ENCODE peak calls at places on chromosomes 12 and 14, in six cellular contexts. D is ovary, I is PC-9, F is kidney epithelial cell, P is tibial nerve, G is neural progenitor cell. M is an unnamed sample.

GRCh38 chr12:5466521-5466960 is 34.6 kb downstream of the NTF3 start:
- DNase-seq in D (no peak), I (no peak), F (no peak), P (no peak), G (no peak), M (no peak)

GRCh38 chr14:86296173-86296572 is 766.2 kb downstream of the FLRT2 start:
- DNase-seq in D (no peak), I (no peak), F (peak), P (no peak), G (no peak), M (no peak)

GRCh38 chr14:75654127-75654732 is 6.4 kb downstream of the ERG28 start:
- DNase-seq in D (peak), I (peak), F (no peak), P (peak), G (peak), M (peak)

GRCh38 chr14:103552011-103552797 is 10.3 kb downstream of the BAG5 start:
- DNase-seq in D (peak), I (peak), F (peak), P (no peak), G (no peak), M (no peak)

GRCh38 chr12:94677778-94678177 is 27.4 kb upstream of the TMCC3 start:
- DNase-seq in D (no peak), I (peak), F (no peak), P (no peak), G (no peak), M (peak)

GRCh38 chr12:4051616-4052015 is 178.4 kb upstream of the PARP11 start:
- DNase-seq in D (no peak), I (no peak), F (no peak), P (no peak), G (no peak), M (no peak)

GRCh38 chr12:120234643-120235368 is 30.7 kb downstream of the PXN start:
- DNase-seq in D (no peak), I (peak), F (peak), P (peak), G (peak), M (peak)

GRCh38 chr12:92144045-92144630 is 1.5 kb downstream of the BTG1 start:
- DNase-seq in D (peak), I (peak), F (peak), P (peak), G (peak), M (peak)

GRCh38 chr12:65319680-65320193 is 41.3 kb downstream of the MSRB3 start:
- DNase-seq in D (no peak), I (no peak), F (no peak), P (no peak), G (no peak), M (peak)

GRCh38 chr14:60553855-60554254 is 44.9 kb downstream of the SIX6 start:
- DNase-seq in D (no peak), I (no peak), F (no peak), P (no peak), G (no peak), M (no peak)

GRCh38 chr14:26204954-26205479 is 392.8 kb downstream of the NOVA1 start:
- DNase-seq in D (peak), I (no peak), F (no peak), P (peak), G (peak), M (no peak)

GRCh38 chr14:35866595-35867279 is 40.6 kb downstream of the BRMS1L start:
- DNase-seq in D (no peak), I (no peak), F (no peak), P (no peak), G (no peak), M (no peak)

GRCh38 chr14:21923820-21924219 is 250.2 kb upstream of the OR4E1 start:
- DNase-seq in D (no peak), I (no peak), F (no peak), P (no peak), G (no peak), M (no peak)

GRCh38 chr14:78448483-78449094 is 278.4 kb downstream of the NRXN3 start:
- DNase-seq in D (no peak), I (peak), F (no peak), P (peak), G (peak), M (no peak)

GRCh38 chr14:89697281-89698060 is 257.1 kb downstream of the EFCAB11 start:
- DNase-seq in D (no peak), I (no peak), F (no peak), P (no peak), G (no peak), M (no peak)

GRCh38 chr14:20631023-20631820 is 10.3 kb downstream of the OR6S1 start:
- DNase-seq in D (peak), I (peak), F (no peak), P (no peak), G (peak), M (no peak)

GRCh38 chr12:32039341-32039740 is 67.3 kb upstream of the BICD1 start:
- DNase-seq in D (peak), I (no peak), F (no peak), P (no peak), G (no peak), M (no peak)

GRCh38 chr12:3071107-3071506 is 6.1 kb upstream of the TSPAN9 start:
- DNase-seq in D (no peak), I (no peak), F (peak), P (no peak), G (no peak), M (no peak)

GRCh38 chr14:60652674-60653387 is 3.6 kb upstream of the SIX1 start:
- DNase-seq in D (no peak), I (no peak), F (no peak), P (no peak), G (peak), M (no peak)

GRCh38 chr14:104133496-104133895 is 4.9 kb upstream of the KIF26A start:
- DNase-seq in D (peak), I (no peak), F (no peak), P (no peak), G (no peak), M (no peak)

GRCh38 chr14:39015360-39015961 is 87.6 kb downstream of the SEC23A start:
- DNase-seq in D (no peak), I (no peak), F (peak), P (no peak), G (peak), M (no peak)

GRCh38 chr14:35825968-35826217 is 245 bp upstream of the BRMS1L start:
- DNase-seq in D (no peak), I (no peak), F (no peak), P (no peak), G (no peak), M (no peak)

GRCh38 chr12:52043386-52044212 is 7.6 kb upstream of the NR4A1 start:
- DNase-seq in D (peak), I (no peak), F (no peak), P (no peak), G (no peak), M (no peak)

GRCh38 chr12:46653311-46653710 is 172.5 kb downstream of the SLC38A4 start:
- DNase-seq in D (no peak), I (no peak), F (no peak), P (no peak), G (no peak), M (no peak)

GRCh38 chr14:79708991-79709390 is 502.3 kb downstream of the DIO2 start:
- DNase-seq in D (no peak), I (no peak), F (peak), P (no peak), G (no peak), M (no peak)

GRCh38 chr12:18564306-18564705 is 173.5 kb downstream of the PLCZ1 start:
- DNase-seq in D (no peak), I (no peak), F (no peak), P (no peak), G (no peak), M (no peak)

GRCh38 chr14:33762462-33762861 is 188.4 kb downstream of the EGLN3 start:
- DNase-seq in D (no peak), I (no peak), F (no peak), P (no peak), G (no peak), M (no peak)

GRCh38 chr14:103243764-103244737 is 90.0 kb upstream of the EIF5 start:
- DNase-seq in D (no peak), I (no peak), F (no peak), P (no peak), G (no peak), M (no peak)

GRCh38 chr12:120039711-120040110 is 50.7 kb downstream of the BICDL1 start:
- DNase-seq in D (no peak), I (no peak), F (no peak), P (no peak), G (peak), M (no peak)

GRCh38 chr14:63933110-63933509 is 80.3 kb downstream of the SYNE2 start:
- DNase-seq in D (no peak), I (no peak), F (no peak), P (no peak), G (no peak), M (no peak)

GRCh38 chr12:51744235-51744634 is 104.3 kb downstream of the FIGNL2 start:
- DNase-seq in D (no peak), I (no peak), F (no peak), P (no peak), G (no peak), M (no peak)

GRCh38 chr14:77315115-77315944 is 5.4 kb downstream of the POMT2 start:
- DNase-seq in D (no peak), I (no peak), F (no peak), P (no peak), G (peak), M (no peak)

GRCh38 chr14:40697221-40697620 is 909.5 kb upstream of the LRFN5 start:
- DNase-seq in D (no peak), I (no peak), F (peak), P (no peak), G (no peak), M (no peak)

GRCh38 chr14:79465651-79466050 is 745.7 kb downstream of the DIO2 start:
- DNase-seq in D (no peak), I (no peak), F (no peak), P (no peak), G (no peak), M (no peak)

GRCh38 chr14:105641075-105641937 is 114.9 kb downstream of the TMEM121 start:
- DNase-seq in D (no peak), I (no peak), F (no peak), P (no peak), G (no peak), M (no peak)

GRCh38 chr12:27176765-27177164 is 67.3 kb upstream of the STK38L start:
- DNase-seq in D (no peak), I (no peak), F (no peak), P (no peak), G (no peak), M (no peak)

GRCh38 chr14:59510957-59511356 is 26.6 kb downstream of the JKAMP start:
- DNase-seq in D (no peak), I (no peak), F (no peak), P (no peak), G (no peak), M (no peak)
- TF ChIP-seq CTCF in D (no peak), I (no peak), F (no peak), P (no peak), G (no peak), M (no peak)

DNA sequence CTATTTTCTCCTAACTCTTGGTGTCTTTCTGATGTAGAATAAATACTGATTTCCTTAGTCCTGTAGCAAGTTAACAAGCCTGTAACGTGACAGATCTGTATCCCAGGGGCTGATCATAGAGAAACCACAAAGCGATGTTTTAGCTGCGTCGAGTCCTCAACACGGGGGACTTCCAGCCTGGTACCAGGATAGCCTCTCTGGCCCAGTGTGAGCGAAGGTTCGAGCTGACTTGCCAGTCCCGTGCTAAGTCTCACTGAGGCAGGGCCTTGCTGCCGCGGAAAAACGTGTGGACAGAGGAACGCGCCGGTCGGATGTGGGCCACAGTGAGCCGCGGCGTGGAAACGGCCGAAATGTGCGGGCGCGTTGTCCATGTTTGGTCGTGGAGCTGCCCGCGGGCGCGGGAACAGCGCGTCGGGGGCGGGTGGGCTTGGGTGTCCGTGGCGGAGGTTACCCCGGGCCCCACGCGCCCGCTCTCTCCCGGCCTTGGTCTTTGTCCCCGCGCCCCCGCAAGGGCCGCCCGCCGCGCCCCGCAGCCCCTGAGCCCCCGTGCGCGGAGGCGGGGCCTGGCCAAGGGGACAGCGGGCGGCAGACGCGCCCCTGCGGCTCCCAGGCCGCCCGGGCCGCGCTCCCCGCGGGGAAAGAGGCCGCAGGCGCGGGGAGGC is 531 bp upstream of the EML1 start:
- DNase-seq in D (peak), I (no peak), F (no peak), P (no peak), G (peak), M (no peak)
- H3K4me3 ChIP-seq in D (peak), I (no peak), F (peak), P (peak), G (peak), M (peak)

GRCh38 chr12:124507188-124508109 is 60.0 kb downstream of the NCOR2 start:
- DNase-seq in D (no peak), I (no peak), F (no peak), P (peak), G (peak), M (no peak)

GRCh38 chr12:124506832-124507153 is 60.6 kb downstream of the NCOR2 start:
- DNase-seq in D (no peak), I (no peak), F (no peak), P (no peak), G (no peak), M (no peak)

GRCh38 chr12:124504273-124505000 is 63.0 kb downstream of the NCOR2 start:
- DNase-seq in D (no peak), I (no peak), F (no peak), P (no peak), G (peak), M (no peak)

GRCh38 chr12:124505001-124505818 is 62.2 kb downstream of the NCOR2 start:
- DNase-seq in D (no peak), I (no peak), F (no peak), P (no peak), G (no peak), M (no peak)

DNA sequence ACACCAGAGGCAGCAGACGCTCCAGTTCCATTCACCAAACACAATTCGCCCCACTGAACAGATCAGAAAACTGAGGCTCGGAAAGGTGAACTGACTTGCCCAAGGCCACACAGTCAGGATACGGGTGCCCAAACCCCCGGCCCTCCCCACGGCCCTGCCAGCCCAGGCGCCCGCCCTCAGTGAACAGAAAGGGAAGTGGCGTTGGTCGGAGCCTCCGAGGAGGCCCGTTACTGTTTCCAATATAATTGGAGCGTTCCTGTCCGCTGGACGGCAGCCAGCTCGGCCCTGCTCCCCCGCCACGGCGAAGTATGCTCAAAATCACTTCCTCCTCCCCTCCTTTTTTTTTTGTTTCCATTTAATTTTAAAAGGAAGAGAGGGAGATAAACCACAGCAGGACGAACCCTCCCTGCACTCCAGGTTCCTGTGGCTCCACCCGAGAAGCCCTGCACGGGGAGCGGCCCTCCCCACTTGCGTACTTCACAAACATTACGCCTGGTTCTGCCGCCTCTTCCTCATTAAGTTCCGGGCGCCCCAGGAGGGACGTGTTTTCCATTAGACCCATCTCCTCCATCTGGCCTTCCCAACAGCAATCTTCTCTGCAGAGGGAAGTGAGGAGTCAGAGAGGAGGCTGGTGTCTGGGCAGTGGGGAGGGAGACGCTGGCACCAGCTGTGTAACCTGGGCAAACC is 61.1 kb downstream of the NCOR2 start:
- DNase-seq in D (peak), I (no peak), F (no peak), P (peak), G (peak), M (no peak)
- TF ChIP-seq CTCF in D (no peak), I (no peak), F (peak), P (no peak), G (no peak), M (no peak)

DNA sequence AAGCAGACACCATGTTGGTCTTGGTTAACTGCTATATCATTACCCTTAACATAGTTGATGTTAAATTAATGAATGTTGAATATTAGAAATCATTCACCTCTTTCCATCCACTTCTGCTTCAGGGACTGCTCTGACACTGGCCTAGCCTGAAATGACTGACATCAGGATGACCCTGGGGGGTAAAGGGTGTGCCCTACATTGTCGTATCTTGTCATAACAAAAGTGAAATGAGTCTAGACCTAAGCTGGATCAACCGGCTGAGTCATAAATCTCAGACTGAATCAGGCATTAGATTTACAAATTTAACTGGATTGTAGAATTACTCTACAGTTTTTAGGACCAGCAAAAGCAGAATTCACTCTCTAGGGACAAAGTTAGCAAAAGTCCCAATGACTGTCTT is 35.3 kb downstream of the KICS2 start:
- DNase-seq in D (no peak), I (peak), F (no peak), P (no peak), G (no peak), M (no peak)
- H3K4me3 ChIP-seq in D (no peak), I (no peak), F (no peak), P (no peak), G (no peak), M (no peak)

DNA sequence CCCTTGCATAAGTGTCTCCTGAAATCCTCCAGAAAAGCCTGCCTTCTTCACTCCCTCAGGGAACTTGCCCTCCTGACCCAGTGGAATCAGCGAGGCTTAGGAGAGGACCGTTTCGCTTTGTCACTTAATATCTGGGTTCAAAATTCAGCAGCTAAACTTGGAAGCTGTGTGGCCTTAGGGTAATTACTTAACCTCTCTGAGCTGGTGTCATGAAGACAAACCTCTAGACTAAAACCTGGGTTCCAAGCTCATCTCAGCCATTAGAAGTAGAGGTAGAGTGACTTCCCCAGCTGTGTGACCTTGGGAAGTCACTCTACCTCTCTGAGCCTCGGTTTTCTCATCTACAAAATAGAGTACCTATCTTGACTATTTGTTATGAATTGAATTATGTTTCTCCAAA is 18.3 kb upstream of the RBM19 start:
- DNase-seq in D (no peak), I (no peak), F (no peak), P (no peak), G (no peak), M (no peak)
- TF ChIP-seq CTCF in D (no peak), I (no peak), F (no peak), P (no peak), G (no peak), M (no peak)

DNA sequence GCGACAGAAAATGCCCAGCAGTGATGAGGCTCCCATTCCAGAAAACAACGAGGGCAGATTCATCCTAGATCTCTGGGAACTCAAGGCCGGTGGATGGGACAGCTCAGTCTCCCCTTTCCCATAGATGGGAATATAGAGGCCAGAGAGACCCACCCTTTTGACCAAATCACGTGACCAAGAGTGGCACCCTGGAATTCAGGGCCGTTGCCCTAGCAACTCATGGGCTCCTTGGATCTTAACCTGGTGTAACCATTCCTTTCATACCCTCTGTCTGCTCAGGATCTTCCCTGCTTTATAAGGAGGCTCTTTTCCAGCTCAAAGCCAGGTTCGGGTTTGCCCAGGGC is 8.4 kb upstream of the LRTM2 start:
- DNase-seq in D (no peak), I (no peak), F (no peak), P (no peak), G (no peak), M (no peak)
- H3K4me3 ChIP-seq in D (no peak), I (no peak), F (no peak), P (no peak), G (no peak), M (no peak)

DNA sequence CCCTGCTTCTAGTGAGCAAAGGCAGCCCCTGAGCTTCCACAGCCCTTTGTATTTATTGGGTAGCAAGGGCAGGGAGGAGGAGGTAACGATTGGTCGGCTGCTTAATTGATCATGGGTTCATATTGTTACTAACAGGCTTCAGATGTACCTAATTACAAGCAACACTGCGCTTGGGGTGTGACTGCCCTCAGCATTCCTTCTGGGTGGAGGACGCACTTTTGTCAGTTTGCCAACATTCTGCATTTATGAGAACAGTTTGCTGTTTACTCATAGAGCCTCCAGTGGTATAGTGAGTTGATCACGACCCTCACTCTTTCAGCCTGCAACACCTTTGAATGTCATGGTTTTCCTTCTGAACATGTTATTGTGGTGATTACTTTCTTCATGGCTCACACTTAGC is 9.6 kb downstream of the TSHR start:
- DNase-seq in D (no peak), I (no peak), F (no peak), P (no peak), G (no peak), M (no peak)
- TF ChIP-seq CTCF in D (no peak), I (no peak), F (no peak), P (no peak), G (no peak), M (no peak)

GRCh38 chr14:93059917-93060545 is 55.7 kb downstream of the ITPK1 start:
- DNase-seq in D (peak), I (no peak), F (no peak), P (no peak), G (no peak), M (no peak)
- H3K4me3 ChIP-seq in D (no peak), I (no peak), F (no peak), P (no peak), G (no peak), M (no peak)